ENCODE peak calls at places on chromosome 1, in four cellular contexts. One of them, this sample, is unnamed.

GRCh38 chr1:153375511-153375910 is at the start of gene S100A12:
- DNase-seq in HS-5: peak
- DNase-seq in prostate gland: no peak
- DNase-seq in Ammon's horn: no peak
- DNase-seq in this sample: no peak

GRCh38 chr1:4351453-4351852 is 303.0 kb upstream of the AJAP1 start:
- DNase-seq in HS-5: no peak
- DNase-seq in prostate gland: no peak
- DNase-seq in Ammon's horn: no peak
- DNase-seq in this sample: no peak

GRCh38 chr1:24987875-24988559 is 57.9 kb upstream of the RUNX3 start:
- DNase-seq in HS-5: no peak
- DNase-seq in prostate gland: no peak
- DNase-seq in Ammon's horn: no peak
- DNase-seq in this sample: no peak

GRCh38 chr1:1037366-1038327 is 17.7 kb downstream of the AGRN start:
- DNase-seq in HS-5: no peak
- DNase-seq in prostate gland: no peak
- DNase-seq in Ammon's horn: no peak
- DNase-seq in this sample: no peak

GRCh38 chr1:48878191-48878940 is 101.7 kb upstream of the BEND5 start:
- DNase-seq in HS-5: peak
- DNase-seq in prostate gland: peak
- DNase-seq in Ammon's horn: peak
- DNase-seq in this sample: no peak

GRCh38 chr1:2412773-2413494 is 570 bp upstream of the PEX10 start:
- DNase-seq in HS-5: no peak
- DNase-seq in prostate gland: no peak
- DNase-seq in Ammon's horn: no peak
- DNase-seq in this sample: no peak

GRCh38 chr1:93917302-93917701 is 8.1 kb upstream of the GCLM start:
- DNase-seq in HS-5: no peak
- DNase-seq in prostate gland: no peak
- DNase-seq in Ammon's horn: no peak
- DNase-seq in this sample: no peak

GRCh38 chr1:18861082-18861481 is 1.6 kb upstream of the TAS1R2 start:
- DNase-seq in HS-5: no peak
- DNase-seq in prostate gland: no peak
- DNase-seq in Ammon's horn: no peak
- DNase-seq in this sample: no peak

GRCh38 chr1:117561551-117561950 is 44.3 kb upstream of the TENT5C start:
- DNase-seq in HS-5: no peak
- DNase-seq in prostate gland: no peak
- DNase-seq in Ammon's horn: no peak
- DNase-seq in this sample: no peak

GRCh38 chr1:79193211-79194079 is 186.9 kb upstream of the ADGRL4 start:
- DNase-seq in HS-5: peak
- DNase-seq in prostate gland: no peak
- DNase-seq in Ammon's horn: no peak
- DNase-seq in this sample: no peak

GRCh38 chr1:100785399-100786082 is 66.0 kb downstream of the VCAM1 start:
- DNase-seq in HS-5: no peak
- DNase-seq in prostate gland: no peak
- DNase-seq in Ammon's horn: no peak
- DNase-seq in this sample: no peak